ENCODE peak calls at places on chromosomes 11 and 22, in five cellular contexts. J is heart left ventricle, Y is pancreas, V is neural crest cell, U is epithelial cell of esophagus. C is an unnamed sample.
A peak's percentile ranks its signal among the peaks of the same experiment; 100 is the strongest.

GRCh38 chr11:33065445-33066178 is 26.2 kb downstream of the TCP11L1 start:
- DNase-seq in J (peak; percentile 58), Y (peak; percentile 36), V (peak; percentile 59), U (peak; percentile 77), C (peak; percentile 77)

GRCh38 chr11:72742522-72743320 is 9.5 kb downstream of the ARAP1 start:
- DNase-seq in U (no peak), Y (no peak), J (no peak), V (no peak), C (no peak)

GRCh38 chr11:2892215-2893020 is 6.8 kb upstream of the CDKN1C start:
- DNase-seq in J (peak; percentile 84), V (peak; percentile 69), U (peak; percentile 46), Y (no peak), C (peak; percentile 75)

GRCh38 chr11:34505874-34506273 is 7.7 kb downstream of the ELF5 start:
- DNase-seq in V (no peak), Y (no peak), J (no peak), U (no peak), C (no peak)

GRCh38 chr22:42596376-42596775 is 18.3 kb downstream of the POLDIP3 start:
- DNase-seq in J (peak; percentile 44), Y (no peak), U (no peak), V (no peak), C (no peak)

GRCh38 chr11:64544616-64545296 is 46.3 kb upstream of the SLC22A12 start:
- DNase-seq in V (no peak), U (no peak), Y (no peak), J (no peak), C (no peak)

GRCh38 chr11:71927813-71928738 is at the start of gene XNDC1N:
- DNase-seq in V (peak; percentile 61), J (peak; percentile 81), Y (peak; percentile 73), U (peak; percentile 89), C (peak; percentile 35)

GRCh38 chr11:117575856-117576255 is 221.2 kb downstream of the DSCAML1 start:
- DNase-seq in U (no peak), Y (no peak), V (no peak), J (no peak), C (no peak)

GRCh38 chr11:128776434-128777284 is 82.8 kb downstream of the FLI1 start:
- DNase-seq in J (peak; percentile 67), U (peak; percentile 34), Y (peak; percentile 55), V (peak; percentile 70), C (peak; percentile 49)

GRCh38 chr11:110130642-110131238 is 37.5 kb downstream of the ZC3H12C start:
- DNase-seq in Y (no peak), U (peak; percentile 82), J (peak; percentile 26), V (peak; percentile 40), C (no peak)

GRCh38 chr11:78080084-78080817 is 589 bp upstream of the NDUFC2 start:
- DNase-seq in Y (no peak), J (no peak), U (no peak), V (no peak), C (no peak)

GRCh38 chr11:116731097-116731761 is 41.6 kb downstream of the BUD13 start:
- DNase-seq in V (peak; percentile 48), Y (no peak), J (no peak), U (no peak), C (peak; percentile 18)

GRCh38 chr22:42621505-42622002 is 6.9 kb upstream of the POLDIP3 start:
- DNase-seq in V (peak; percentile 79), U (peak; percentile 64), Y (peak; percentile 57), J (peak; percentile 64), C (peak; percentile 88)

GRCh38 chr11:67628710-67629385 is 889 bp downstream of the NUDT8 start:
- DNase-seq in J (no peak), U (no peak), Y (peak; percentile 26), V (no peak), C (no peak)

GRCh38 chr11:1564535-1565172 is 7.4 kb downstream of the DUSP8 start:
- DNase-seq in V (no peak), U (peak; percentile 74), Y (peak; percentile 85), J (peak; percentile 82), C (peak; percentile 53)

GRCh38 chr11:128926437-128927107 is 16.1 kb downstream of the TP53AIP1 start:
- DNase-seq in U (no peak), Y (no peak), J (no peak), V (no peak), C (no peak)

GRCh38 chr11:28528217-28528616 is 420.0 kb downstream of the METTL15 start:
- DNase-seq in U (no peak), Y (no peak), J (no peak), V (no peak), C (no peak)

GRCh38 chr22:49532831-49533802 is 294.6 kb downstream of the BRD1 start:
- DNase-seq in V (no peak), Y (no peak), U (no peak), J (no peak), C (no peak)

GRCh38 chr11:63445720-63446119 is 45.2 kb downstream of the PLAAT5 start:
- DNase-seq in V (no peak), Y (no peak), U (peak; percentile 69), J (no peak), C (no peak)

GRCh38 chr22:37051629-37052385 is at the start of gene KCTD17:
- DNase-seq in U (peak; percentile 66), J (peak; percentile 76), V (peak; percentile 51), Y (no peak), C (peak; percentile 72)
- TF ChIP-seq CTCF in U (no peak), J (no peak), V (no peak), Y (no peak), C (no peak)

GRCh38 chr11:26194871-26195270 is 137.1 kb upstream of the ANO3 start:
- DNase-seq in V (no peak), U (no peak), J (no peak), Y (no peak), C (no peak)

GRCh38 chr11:26193714-26194373 is 138.1 kb upstream of the ANO3 start:
- DNase-seq in Y (no peak), V (no peak), J (no peak), U (peak; percentile 58), C (no peak)

GRCh38 chr11:26199341-26199740 is 132.6 kb upstream of the ANO3 start:
- DNase-seq in U (no peak), J (no peak), V (no peak), Y (no peak), C (no peak)

GRCh38 chr11:26201411-26201810 is 130.5 kb upstream of the ANO3 start:
- DNase-seq in J (no peak), U (peak; percentile 71), V (no peak), Y (no peak), C (no peak)

DNA sequence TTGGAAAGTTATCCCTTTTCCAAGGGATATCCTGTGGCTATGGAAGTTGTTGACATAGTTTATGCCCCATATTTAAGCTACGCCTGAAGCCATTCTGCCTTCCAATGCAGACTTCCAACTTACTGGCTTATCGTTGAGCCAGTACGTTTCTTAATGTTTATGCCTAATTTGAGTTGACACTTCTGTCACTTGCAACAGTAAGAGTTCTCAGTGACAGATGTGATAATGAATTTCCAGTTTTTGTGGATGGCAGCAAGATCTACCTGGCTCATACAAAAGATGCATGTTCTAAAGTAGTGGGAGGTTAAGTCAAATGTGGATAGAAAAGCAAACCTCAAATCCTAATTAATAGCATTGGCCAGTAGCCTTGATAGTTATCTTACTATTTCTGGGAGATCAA is 133.2 kb upstream of the ANO3 start:
- DNase-seq in U (no peak), Y (no peak), J (no peak), V (no peak), C (no peak)
- TF ChIP-seq CTCF in U (no peak), Y (no peak), J (no peak), V (no peak), C (no peak)

GRCh38 chr11:93783767-93784151 is 323 bp upstream of the MED17 start:
- DNase-seq in U (no peak), V (no peak), Y (no peak), J (no peak), C (no peak)
- TF ChIP-seq CTCF in U (no peak), V (peak; percentile 39), Y (no peak), J (no peak), C (peak; percentile 33)

GRCh38 chr11:126991596-126991995 is 9.0 kb downstream of the KIRREL3 start:
- DNase-seq in U (no peak), V (no peak), J (no peak), Y (no peak), C (no peak)

GRCh38 chr11:126990716-126991480 is 9.7 kb downstream of the KIRREL3 start:
- DNase-seq in U (no peak), V (no peak), J (no peak), Y (no peak), C (no peak)

GRCh38 chr11:126992065-126992803 is 8.3 kb downstream of the KIRREL3 start:
- DNase-seq in V (no peak), J (no peak), U (peak; percentile 46), Y (no peak), C (no peak)

GRCh38 chr11:126988655-126989054 is 11.9 kb downstream of the KIRREL3 start:
- DNase-seq in J (no peak), Y (no peak), V (no peak), U (no peak), C (no peak)

GRCh38 chr11:126989942-126990715 is 10.4 kb downstream of the KIRREL3 start:
- DNase-seq in J (peak; percentile 53), V (peak; percentile 82), U (peak; percentile 50), Y (peak; percentile 35), C (peak; percentile 84)
- TF ChIP-seq CTCF in J (peak; percentile 87), V (peak; percentile 95), U (peak; percentile 94), Y (peak; percentile 91), C (peak; percentile 80)

DNA sequence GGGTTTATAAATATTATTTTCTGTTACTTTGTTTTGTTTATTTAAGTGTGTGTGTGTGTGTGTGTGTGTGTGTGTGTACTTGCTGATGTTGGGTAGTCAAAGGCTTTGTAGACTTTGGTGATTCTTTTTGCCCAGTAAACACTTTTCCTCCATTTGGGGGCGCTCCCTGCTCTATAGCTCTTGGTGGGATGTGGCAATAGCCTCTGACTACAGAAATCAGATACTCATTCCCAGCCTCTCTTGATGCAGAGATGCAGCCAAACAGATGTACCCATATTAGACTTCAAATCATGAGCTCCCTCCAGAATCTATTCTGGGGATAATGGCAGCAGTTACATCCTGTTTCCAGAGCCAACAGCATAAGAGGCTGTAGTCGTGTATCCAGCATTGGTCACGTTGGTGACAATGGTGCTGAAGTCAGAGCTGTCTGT is 33.4 kb upstream of the APOL5 start:
- DNase-seq in J (peak; percentile 26), U (peak; percentile 24), Y (no peak), V (no peak), C (no peak)
- TF ChIP-seq CTCF in J (no peak), U (no peak), Y (no peak), V (no peak), C (no peak)

GRCh38 chr11:69683764-69684333 is 8.7 kb upstream of the LTO1 start:
- DNase-seq in J (no peak), U (peak; percentile 46), Y (no peak), V (no peak), C (no peak)
- TF ChIP-seq CTCF in J (no peak), U (peak; percentile 56), Y (peak; percentile 22), V (peak; percentile 59), C (peak; percentile 37)

DNA sequence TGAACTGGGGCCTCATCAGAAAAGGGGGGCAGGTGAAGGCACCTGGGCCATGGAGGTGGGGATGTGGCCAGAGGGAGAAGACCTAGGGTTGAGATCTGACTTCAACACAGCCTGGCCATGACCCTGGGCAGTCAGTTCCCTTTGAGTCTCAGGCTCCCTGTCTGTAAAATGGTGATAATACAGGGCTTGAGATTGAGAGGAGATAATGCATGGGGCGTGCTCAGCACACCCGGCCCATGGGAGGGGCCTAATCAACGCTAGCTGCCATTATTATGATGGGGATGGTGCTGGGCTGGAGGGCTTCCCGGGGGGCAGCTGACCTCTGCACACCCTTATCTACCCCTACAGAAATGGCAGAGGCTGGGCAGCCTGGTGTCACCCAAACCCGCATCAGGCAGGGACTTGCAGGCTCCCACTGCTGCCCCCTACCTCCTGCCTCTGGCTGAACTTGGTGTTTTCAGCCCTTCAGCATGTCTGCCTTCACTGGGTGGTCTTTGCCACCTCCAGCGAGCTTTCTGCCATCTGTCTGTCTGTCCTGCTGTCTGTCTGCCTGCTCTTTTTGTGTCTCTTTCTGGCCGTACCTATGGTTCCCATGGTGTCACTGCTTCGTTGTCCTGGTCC is 84.5 kb downstream of the CACNA1I start:
- DNase-seq in U (no peak), V (no peak), Y (no peak), J (no peak), C (no peak)
- TF ChIP-seq CTCF in U (no peak), V (peak; percentile 19), Y (no peak), J (no peak), C (no peak)

C was measured in endothelial cell.